ENCODE peak calls at places on chromosomes 7 and 10, in seven cellular contexts. One of them, this sample, is unnamed.

GRCh38 chr7:32108651-32109050 is 38.4 kb upstream of the PDE1C start:
- DNase-seq in anterior cingulate cortex: no peak
- DNase-seq in T-helper 1 cell: no peak
- DNase-seq in cardiac muscle cell: no peak
- DNase-seq in CD8-positive, alpha-beta T cell: no peak
- DNase-seq in effector memory CD8-positive, alpha-beta T cell: no peak
- DNase-seq in cardiac fibroblast: no peak
- DNase-seq in this sample: no peak

GRCh38 chr7:88795553-88795952 is at the start of gene TEX47:
- DNase-seq in CD8-positive, alpha-beta T cell: no peak
- DNase-seq in anterior cingulate cortex: no peak
- DNase-seq in cardiac muscle cell: no peak
- DNase-seq in cardiac fibroblast: no peak
- DNase-seq in effector memory CD8-positive, alpha-beta T cell: no peak
- DNase-seq in T-helper 1 cell: no peak
- DNase-seq in this sample: no peak

GRCh38 chr7:47938574-47939165 is 9.6 kb downstream of the PKD1L1 start:
- DNase-seq in anterior cingulate cortex: no peak
- DNase-seq in effector memory CD8-positive, alpha-beta T cell: no peak
- DNase-seq in T-helper 1 cell: no peak
- DNase-seq in cardiac fibroblast: peak; percentile 23
- DNase-seq in CD8-positive, alpha-beta T cell: no peak
- DNase-seq in cardiac muscle cell: no peak
- DNase-seq in this sample: no peak

GRCh38 chr7:105913947-105914346 is 37.5 kb upstream of the ATXN7L1 start:
- DNase-seq in CD8-positive, alpha-beta T cell: no peak
- DNase-seq in effector memory CD8-positive, alpha-beta T cell: no peak
- DNase-seq in anterior cingulate cortex: no peak
- DNase-seq in T-helper 1 cell: no peak
- DNase-seq in cardiac fibroblast: no peak
- DNase-seq in cardiac muscle cell: no peak
- DNase-seq in this sample: no peak

GRCh38 chr10:113576853-113577252 is 24.0 kb downstream of the HABP2 start:
- DNase-seq in cardiac muscle cell: peak; percentile 30
- DNase-seq in cardiac fibroblast: peak; percentile 9
- DNase-seq in CD8-positive, alpha-beta T cell: no peak
- DNase-seq in anterior cingulate cortex: no peak
- DNase-seq in T-helper 1 cell: no peak
- DNase-seq in effector memory CD8-positive, alpha-beta T cell: no peak
- DNase-seq in this sample: no peak

GRCh38 chr7:15720849-15721471 is 34.5 kb upstream of the MEOX2 start:
- DNase-seq in effector memory CD8-positive, alpha-beta T cell: no peak
- DNase-seq in cardiac fibroblast: peak; percentile 87
- DNase-seq in cardiac muscle cell: peak; percentile 74
- DNase-seq in CD8-positive, alpha-beta T cell: no peak
- DNase-seq in T-helper 1 cell: no peak
- DNase-seq in anterior cingulate cortex: no peak
- DNase-seq in this sample: peak; percentile 48

GRCh38 chr7:47435889-47436312 is 146.0 kb downstream of the TNS3 start:
- DNase-seq in cardiac muscle cell: peak; percentile 88
- DNase-seq in T-helper 1 cell: no peak
- DNase-seq in anterior cingulate cortex: no peak
- DNase-seq in CD8-positive, alpha-beta T cell: no peak
- DNase-seq in cardiac fibroblast: peak; percentile 91
- DNase-seq in effector memory CD8-positive, alpha-beta T cell: no peak
- DNase-seq in this sample: peak; percentile 77

GRCh38 chr7:120944826-120945562 is 5.6 kb upstream of the ING3 start:
- DNase-seq in anterior cingulate cortex: no peak
- DNase-seq in cardiac muscle cell: no peak
- DNase-seq in CD8-positive, alpha-beta T cell: no peak
- DNase-seq in T-helper 1 cell: no peak
- DNase-seq in cardiac fibroblast: no peak
- DNase-seq in effector memory CD8-positive, alpha-beta T cell: no peak
- DNase-seq in this sample: no peak

GRCh38 chr7:50690541-50691011 is 92.1 kb downstream of the GRB10 start:
- DNase-seq in CD8-positive, alpha-beta T cell: no peak
- DNase-seq in anterior cingulate cortex: no peak
- DNase-seq in cardiac fibroblast: peak; percentile 29
- DNase-seq in effector memory CD8-positive, alpha-beta T cell: no peak
- DNase-seq in T-helper 1 cell: no peak
- DNase-seq in cardiac muscle cell: peak; percentile 50
- DNase-seq in this sample: peak; percentile 42

GRCh38 chr7:90900640-90901353 is 304.7 kb downstream of the CDK14 start:
- DNase-seq in T-helper 1 cell: no peak
- DNase-seq in cardiac muscle cell: peak; percentile 13
- DNase-seq in CD8-positive, alpha-beta T cell: no peak
- DNase-seq in effector memory CD8-positive, alpha-beta T cell: no peak
- DNase-seq in anterior cingulate cortex: no peak
- DNase-seq in cardiac fibroblast: no peak
- DNase-seq in this sample: no peak

GRCh38 chr7:143382126-143382790 is 1.1 kb downstream of the ZYX start:
- DNase-seq in effector memory CD8-positive, alpha-beta T cell: no peak
- DNase-seq in cardiac muscle cell: peak; percentile 22
- DNase-seq in cardiac fibroblast: peak; percentile 9
- DNase-seq in anterior cingulate cortex: no peak
- DNase-seq in T-helper 1 cell: no peak
- DNase-seq in CD8-positive, alpha-beta T cell: no peak
- DNase-seq in this sample: no peak

GRCh38 chr10:106955133-106955532 is 209.4 kb downstream of the SORCS1 start:
- DNase-seq in T-helper 1 cell: no peak
- DNase-seq in anterior cingulate cortex: no peak
- DNase-seq in effector memory CD8-positive, alpha-beta T cell: no peak
- DNase-seq in cardiac fibroblast: no peak
- DNase-seq in CD8-positive, alpha-beta T cell: no peak
- DNase-seq in cardiac muscle cell: no peak
- DNase-seq in this sample: no peak

GRCh38 chr10:11631890-11632587 is 20.6 kb upstream of the USP6NL start:
- DNase-seq in anterior cingulate cortex: no peak
- DNase-seq in T-helper 1 cell: no peak
- DNase-seq in CD8-positive, alpha-beta T cell: no peak
- DNase-seq in cardiac muscle cell: no peak
- DNase-seq in cardiac fibroblast: no peak
- DNase-seq in effector memory CD8-positive, alpha-beta T cell: peak; percentile 14
- DNase-seq in this sample: no peak

GRCh38 chr7:4084271-4084670 is 597.8 kb upstream of the FOXK1 start:
- DNase-seq in T-helper 1 cell: no peak
- DNase-seq in anterior cingulate cortex: no peak
- DNase-seq in CD8-positive, alpha-beta T cell: no peak
- DNase-seq in cardiac muscle cell: no peak
- DNase-seq in effector memory CD8-positive, alpha-beta T cell: no peak
- DNase-seq in cardiac fibroblast: no peak
- DNase-seq in this sample: no peak

GRCh38 chr7:14020339-14020900 is 31.0 kb upstream of the ETV1 start:
- DNase-seq in CD8-positive, alpha-beta T cell: no peak
- DNase-seq in cardiac fibroblast: peak; percentile 60
- DNase-seq in anterior cingulate cortex: no peak
- DNase-seq in cardiac muscle cell: no peak
- DNase-seq in effector memory CD8-positive, alpha-beta T cell: no peak
- DNase-seq in T-helper 1 cell: no peak
- DNase-seq in this sample: no peak

GRCh38 chr7:1160665-1161010 is 642 bp upstream of the ZFAND2A start:
- DNase-seq in effector memory CD8-positive, alpha-beta T cell: no peak
- DNase-seq in cardiac fibroblast: no peak
- DNase-seq in cardiac muscle cell: no peak
- DNase-seq in CD8-positive, alpha-beta T cell: no peak
- DNase-seq in T-helper 1 cell: no peak
- DNase-seq in anterior cingulate cortex: no peak
- DNase-seq in this sample: no peak

GRCh38 chr7:68679456-68680234 is 918.6 kb upstream of the AUTS2 start:
- DNase-seq in T-helper 1 cell: no peak
- DNase-seq in effector memory CD8-positive, alpha-beta T cell: no peak
- DNase-seq in cardiac muscle cell: peak; percentile 30
- DNase-seq in cardiac fibroblast: no peak
- DNase-seq in CD8-positive, alpha-beta T cell: no peak
- DNase-seq in anterior cingulate cortex: no peak
- DNase-seq in this sample: no peak

GRCh38 chr7:68186072-68186471 is 1189.4 kb downstream of the TYW1 start:
- DNase-seq in effector memory CD8-positive, alpha-beta T cell: no peak
- DNase-seq in CD8-positive, alpha-beta T cell: no peak
- DNase-seq in cardiac fibroblast: no peak
- DNase-seq in anterior cingulate cortex: no peak
- DNase-seq in cardiac muscle cell: no peak
- DNase-seq in T-helper 1 cell: no peak
- DNase-seq in this sample: no peak

GRCh38 chr10:104076743-104077160 is 8.9 kb downstream of the COL17A1 start:
- DNase-seq in anterior cingulate cortex: no peak
- DNase-seq in CD8-positive, alpha-beta T cell: no peak
- DNase-seq in T-helper 1 cell: no peak
- DNase-seq in effector memory CD8-positive, alpha-beta T cell: no peak
- DNase-seq in cardiac fibroblast: peak; percentile 81
- DNase-seq in cardiac muscle cell: peak; percentile 85
- DNase-seq in this sample: peak; percentile 79

GRCh38 chr7:94338921-94339371 is 55.7 kb upstream of the COL1A2 start:
- DNase-seq in cardiac muscle cell: no peak
- DNase-seq in anterior cingulate cortex: no peak
- DNase-seq in CD8-positive, alpha-beta T cell: no peak
- DNase-seq in cardiac fibroblast: peak; percentile 67
- DNase-seq in effector memory CD8-positive, alpha-beta T cell: no peak
- DNase-seq in T-helper 1 cell: no peak
- DNase-seq in this sample: no peak

GRCh38 chr7:137959987-137960386 is 41.9 kb downstream of the CREB3L2 start:
- DNase-seq in cardiac fibroblast: no peak
- DNase-seq in CD8-positive, alpha-beta T cell: no peak
- DNase-seq in anterior cingulate cortex: no peak
- DNase-seq in effector memory CD8-positive, alpha-beta T cell: no peak
- DNase-seq in cardiac muscle cell: no peak
- DNase-seq in T-helper 1 cell: no peak
- DNase-seq in this sample: no peak

GRCh38 chr10:85400981-85401695 is 965.5 kb downstream of the GRID1 start:
- DNase-seq in effector memory CD8-positive, alpha-beta T cell: no peak
- DNase-seq in T-helper 1 cell: no peak
- DNase-seq in cardiac muscle cell: no peak
- DNase-seq in anterior cingulate cortex: no peak
- DNase-seq in CD8-positive, alpha-beta T cell: no peak
- DNase-seq in cardiac fibroblast: no peak
- DNase-seq in this sample: no peak

GRCh38 chr10:110311357-110311949 is 6.7 kb upstream of the SMNDC1 start:
- DNase-seq in CD8-positive, alpha-beta T cell: no peak
- DNase-seq in cardiac fibroblast: peak; percentile 82
- DNase-seq in effector memory CD8-positive, alpha-beta T cell: no peak
- DNase-seq in T-helper 1 cell: peak; percentile 10
- DNase-seq in anterior cingulate cortex: no peak
- DNase-seq in cardiac muscle cell: peak; percentile 71
- DNase-seq in this sample: peak; percentile 58

GRCh38 chr10:103440416-103440815 is 11.8 kb downstream of the CALHM2 start:
- DNase-seq in anterior cingulate cortex: no peak
- DNase-seq in effector memory CD8-positive, alpha-beta T cell: no peak
- DNase-seq in T-helper 1 cell: no peak
- DNase-seq in cardiac fibroblast: no peak
- DNase-seq in cardiac muscle cell: no peak
- DNase-seq in CD8-positive, alpha-beta T cell: no peak
- DNase-seq in this sample: no peak

GRCh38 chr7:47361746-47362215 is 220.1 kb downstream of the TNS3 start:
- DNase-seq in CD8-positive, alpha-beta T cell: no peak
- DNase-seq in effector memory CD8-positive, alpha-beta T cell: no peak
- DNase-seq in cardiac muscle cell: peak; percentile 80
- DNase-seq in T-helper 1 cell: no peak
- DNase-seq in anterior cingulate cortex: no peak
- DNase-seq in cardiac fibroblast: peak; percentile 89
- DNase-seq in this sample: no peak

GRCh38 chr7:150513758-150514157 is 914 bp upstream of the GIMAP7 start:
- DNase-seq in anterior cingulate cortex: no peak
- DNase-seq in cardiac muscle cell: no peak
- DNase-seq in cardiac fibroblast: no peak
- DNase-seq in T-helper 1 cell: no peak
- DNase-seq in effector memory CD8-positive, alpha-beta T cell: no peak
- DNase-seq in CD8-positive, alpha-beta T cell: no peak
- DNase-seq in this sample: no peak

GRCh38 chr10:16765532-16766365 is 51.5 kb downstream of the RSU1 start:
- DNase-seq in cardiac fibroblast: no peak
- DNase-seq in effector memory CD8-positive, alpha-beta T cell: no peak
- DNase-seq in T-helper 1 cell: no peak
- DNase-seq in CD8-positive, alpha-beta T cell: no peak
- DNase-seq in anterior cingulate cortex: no peak
- DNase-seq in cardiac muscle cell: no peak
- DNase-seq in this sample: no peak

GRCh38 chr10:7756360-7756992 is 31.3 kb downstream of the KIN start:
- DNase-seq in T-helper 1 cell: no peak
- DNase-seq in cardiac muscle cell: peak; percentile 48
- DNase-seq in CD8-positive, alpha-beta T cell: peak; percentile 31
- DNase-seq in anterior cingulate cortex: no peak
- DNase-seq in cardiac fibroblast: peak; percentile 51
- DNase-seq in effector memory CD8-positive, alpha-beta T cell: no peak
- DNase-seq in this sample: no peak